ENCODE peak calls at places on chromosomes 3 and 15, in six cellular contexts. Z is endodermal cell; U is GDM1; P is cardiac fibroblast; J is stimulated activated CD4-positive, alpha-beta T cell treated with anti-CD3 and anti-CD28 coated beads, Interleukin-4, amount 100 ng/mL, for 1 hour; O is lower lobe of right lung. A is an unnamed sample.

GRCh38 chr3:196624008-196624790 is 15.3 kb upstream of the NRROS start:
- DNase-seq in P (no peak), O (no peak), Z (no peak), U (peak; percentile 54), J (no peak), A (no peak)

GRCh38 chr15:96403932-96404331 is 73.4 kb downstream of the NR2F2 start:
- DNase-seq in Z (no peak), J (no peak), P (no peak), O (no peak), U (no peak), A (no peak)

GRCh38 chr3:38327335-38328009 is 19.1 kb upstream of the XYLB start:
- DNase-seq in O (no peak), Z (no peak), J (no peak), P (peak; percentile 83), U (no peak), A (peak; percentile 54)

GRCh38 chr3:25582242-25582641 is 82.5 kb downstream of the TOP2B start:
- DNase-seq in Z (peak; percentile 67), O (no peak), J (no peak), P (peak; percentile 92), U (no peak), A (peak; percentile 92)

GRCh38 chr3:188948658-188949400 is 222.9 kb upstream of the TPRG1 start:
- DNase-seq in U (peak; percentile 24), O (no peak), Z (peak; percentile 64), J (no peak), P (peak; percentile 99), A (peak; percentile 99)

GRCh38 chr15:23857028-23857641 is 170.0 kb upstream of the NDN start:
- DNase-seq in O (peak; percentile 48), U (peak; percentile 4), Z (peak; percentile 86), P (peak; percentile 7), J (no peak), A (no peak)

GRCh38 chr15:90838066-90838465 is 30.3 kb upstream of the FURIN start:
- DNase-seq in Z (no peak), O (no peak), J (peak; percentile 85), U (no peak), P (no peak), A (no peak)

GRCh38 chr15:96385195-96385594 is 54.7 kb downstream of the NR2F2 start:
- DNase-seq in P (no peak), O (no peak), Z (no peak), U (no peak), J (no peak), A (no peak)

GRCh38 chr3:152097770-152098169 is 171.0 kb upstream of the MBNL1 start:
- DNase-seq in U (no peak), O (no peak), J (no peak), P (no peak), Z (no peak), A (peak; percentile 59)

GRCh38 chr3:184542577-184542976 is 19.0 kb upstream of the EPHB3 start:
- DNase-seq in J (no peak), O (no peak), U (no peak), P (no peak), Z (no peak), A (no peak)

GRCh38 chr3:58433400-58434169 is at the start of gene PDHB:
- DNase-seq in O (peak; percentile 94), U (peak; percentile 89), J (peak; percentile 89), P (peak; percentile 89), Z (peak; percentile 97), A (peak; percentile 79)

GRCh38 chr3:195073866-195074860 is 196.8 kb downstream of the XXYLT1 start:
- DNase-seq in J (no peak), P (no peak), O (peak; percentile 21), U (no peak), Z (no peak), A (no peak)

GRCh38 chr15:59199775-59200465 is 6.7 kb upstream of the LDHAL6B start:
- DNase-seq in P (peak; percentile 74), O (no peak), J (no peak), Z (no peak), U (no peak), A (peak; percentile 89)

GRCh38 chr3:194097141-194097880 is 38.6 kb upstream of the HES1 start:
- DNase-seq in P (no peak), Z (peak; percentile 73), U (no peak), O (no peak), J (no peak), A (no peak)

GRCh38 chr3:32077260-32078084 is 28.9 kb upstream of the GPD1L start:
- DNase-seq in U (no peak), Z (no peak), P (peak; percentile 5), J (no peak), O (no peak), A (no peak)

GRCh38 chr3:43236008-43236407 is 50.3 kb upstream of the SNRK start:
- DNase-seq in J (no peak), P (peak; percentile 86), Z (no peak), U (no peak), O (no peak), A (no peak)

GRCh38 chr3:171838218-171838720 is 4.9 kb upstream of the TMEM212 start:
- DNase-seq in O (no peak), Z (peak; percentile 60), P (peak; percentile 94), J (no peak), U (no peak), A (peak; percentile 90)

GRCh38 chr15:78508272-78508671 is 895 bp downstream of the HYKK start:
- DNase-seq in P (no peak), J (no peak), Z (no peak), U (no peak), O (no peak), A (no peak)

GRCh38 chr3:9859530-9860025 is 15.8 kb upstream of the RPUSD3 start:
- DNase-seq in J (no peak), Z (no peak), U (no peak), P (no peak), O (no peak), A (no peak)

GRCh38 chr3:131402391-131403039 is 20.9 kb downstream of the NUDT16 start:
- DNase-seq in P (peak; percentile 57), O (peak; percentile 69), U (peak; percentile 64), J (no peak), Z (no peak), A (peak; percentile 60)

GRCh38 chr3:43531835-43532234 is 90.0 kb downstream of the ANO10 start:
- DNase-seq in Z (no peak), J (no peak), U (no peak), O (no peak), P (peak; percentile 84), A (peak; percentile 73)

GRCh38 chr3:72938471-72939265 is 50.8 kb downstream of the GXYLT2 start:
- DNase-seq in U (no peak), J (peak; percentile 4), P (peak; percentile 95), O (no peak), Z (peak; percentile 66), A (peak; percentile 100)

GRCh38 chr3:73508330-73508954 is 116.3 kb downstream of the PDZRN3 start:
- DNase-seq in P (peak; percentile 82), Z (peak; percentile 79), U (no peak), J (peak; percentile 15), O (no peak), A (peak; percentile 68)

GRCh38 chr15:35886765-35887164 is 340.8 kb upstream of the DPH6 start:
- DNase-seq in P (peak; percentile 69), U (no peak), Z (no peak), O (no peak), J (no peak), A (peak; percentile 39)

GRCh38 chr15:77540346-77541060 is 92.2 kb downstream of the LINGO1 start:
- DNase-seq in P (no peak), U (no peak), Z (no peak), O (no peak), J (no peak), A (no peak)

GRCh38 chr3:189496375-189497138 is 134.6 kb upstream of the TP63 start:
- DNase-seq in J (no peak), O (no peak), Z (no peak), P (no peak), U (no peak), A (no peak)

GRCh38 chr15:34837246-34838016 is 42.1 kb upstream of the ACTC1 start:
- DNase-seq in O (no peak), Z (no peak), J (no peak), U (no peak), P (peak; percentile 74), A (peak; percentile 91)

GRCh38 chr3:98554580-98554979 is 22.8 kb downstream of the GPR15 start:
- DNase-seq in O (no peak), P (no peak), Z (no peak), U (no peak), J (no peak), A (no peak)

GRCh38 chr15:45254405-45255293 is 2.6 kb downstream of the SLC28A2 start:
- DNase-seq in O (no peak), U (no peak), P (peak; percentile 35), Z (no peak), J (no peak), A (peak; percentile 74)

GRCh38 chr15:63189955-63190691 is 717 bp downstream of the RAB8B start:
- DNase-seq in U (no peak), Z (peak; percentile 56), O (no peak), J (no peak), P (no peak), A (no peak)

GRCh38 chr3:122782804-122783203 is 10.8 kb downstream of the HSPBAP1 start:
- DNase-seq in Z (no peak), J (no peak), O (no peak), P (no peak), U (no peak), A (no peak)

GRCh38 chr3:128578346-128578745 is 72.3 kb downstream of the RPN1 start:
- DNase-seq in O (no peak), P (no peak), U (no peak), J (no peak), Z (peak; percentile 75), A (no peak)

GRCh38 chr15:64782751-64783150 is 7.4 kb upstream of the RBPMS2 start:
- DNase-seq in O (no peak), J (no peak), Z (no peak), P (no peak), U (no peak), A (no peak)

GRCh38 chr3:134339331-134339730 is 34.9 kb downstream of the AMOTL2 start:
- DNase-seq in J (no peak), P (no peak), O (no peak), Z (peak; percentile 77), U (no peak), A (no peak)

GRCh38 chr3:126357299-126358037 is at the start of gene KLF15:
- DNase-seq in P (peak; percentile 73), J (peak; percentile 78), O (peak; percentile 90), U (peak; percentile 55), Z (peak; percentile 96), A (peak; percentile 68)

GRCh38 chr3:80244390-80244789 is 476.6 kb upstream of the ROBO1 start:
- DNase-seq in J (no peak), O (no peak), P (peak; percentile 65), U (no peak), Z (no peak), A (no peak)

GRCh38 chr15:82763361-82764142 is 42.3 kb downstream of the FSD2 start:
- DNase-seq in Z (no peak), O (no peak), J (no peak), U (no peak), P (no peak), A (no peak)

GRCh38 chr15:59457103-59457502 is 19.1 kb downstream of the FAM81A start:
- DNase-seq in U (no peak), Z (no peak), J (no peak), P (no peak), O (no peak), A (peak; percentile 47)

GRCh38 chr3:133460809-133461208 is 61.0 kb downstream of the BFSP2 start:
- DNase-seq in Z (no peak), U (no peak), O (no peak), P (no peak), J (no peak), A (no peak)